ENCODE peak calls at places on chromosomes 13 and 19, in five cellular contexts. W, X, A, Z and Y are unnamed samples. For H3K4me1, the result is how much of the 10 kb centered on the place peaks cover.

GRCh38 chr19:11191934-11192333 is 5.4 kb downstream of the KANK2 start:
- DNase-seq in W (no peak), X (no peak), A (no peak), Z (no peak), Y (no peak)

GRCh38 chr13:45368571-45368970 is 27.6 kb upstream of the TPT1 start:
- DNase-seq in W (no peak), X (no peak), A (no peak), Z (no peak), Y (no peak)

GRCh38 chr19:8025321-8025720 is 19.9 kb upstream of the ELAVL1 start:
- DNase-seq in W (no peak), X (no peak), A (no peak), Z (no peak), Y (no peak)

GRCh38 chr19:14561832-14562351 is 10.0 kb downstream of the NDUFB7 start:
- DNase-seq in W (no peak), X (no peak), A (no peak), Z (no peak), Y (no peak)

GRCh38 chr13:106714271-106714670 is 146.3 kb upstream of the ARGLU1 start:
- DNase-seq in W (no peak), X (no peak), A (no peak), Z (no peak), Y (no peak)

GRCh38 chr19:13850910-13851753 is 25.8 kb upstream of the NANOS3 start:
- DNase-seq in W (no peak), X (peak), A (peak), Z (peak), Y (peak)

GRCh38 chr19:29714371-29714952 is 599 bp downstream of the C19orf12 start:
- DNase-seq in W (peak), X (no peak), A (peak), Z (no peak), Y (no peak)

GRCh38 chr19:46049597-46049996 is 8.8 kb upstream of the IGFL4 start:
- DNase-seq in W (no peak), X (no peak), A (no peak), Z (no peak), Y (no peak)

GRCh38 chr19:33344210-33344609 is 29.3 kb upstream of the CEBPG start:
- DNase-seq in W (no peak), X (no peak), A (peak), Z (no peak), Y (no peak)

GRCh38 chr19:40341601-40342482 is 6.4 kb downstream of the C19orf47 start:
- DNase-seq in W (no peak), X (no peak), A (peak), Z (peak), Y (peak)

GRCh38 chr13:97810152-97810551 is 143.3 kb upstream of the IPO5 start:
- DNase-seq in W (no peak), X (peak), A (peak), Z (no peak), Y (no peak)

GRCh38 chr19:5253403-5254110 is 87.1 kb downstream of the PTPRS start:
- DNase-seq in W (no peak), X (peak), A (peak), Z (no peak), Y (peak)

GRCh38 chr13:22198656-22199217 is 527.9 kb downstream of the FGF9 start:
- DNase-seq in W (no peak), X (no peak), A (peak), Z (no peak), Y (no peak)

GRCh38 chr13:112618501-112618900 is 30.5 kb upstream of the TUBGCP3 start:
- DNase-seq in W (no peak), X (no peak), A (no peak), Z (no peak), Y (peak)

GRCh38 chr13:76527041-76527440 is 359.2 kb downstream of the KCTD12 start:
- DNase-seq in W (no peak), X (no peak), A (no peak), Z (no peak), Y (no peak)

GRCh38 chr19:40990972-40991381 is at the start of gene CYP2B6:
- DNase-seq in W (no peak), X (no peak), A (no peak), Z (no peak), Y (no peak)

GRCh38 chr13:99311748-99312492 is 4.7 kb upstream of the GPR183 start:
- DNase-seq in W (no peak), X (peak), A (peak), Z (no peak), Y (no peak)

GRCh38 chr13:71786815-71787214 is 80.2 kb downstream of the DACH1 start:
- DNase-seq in W (no peak), X (no peak), A (no peak), Z (no peak), Y (no peak)

GRCh38 chr13:32427852-32428580 is at the start of gene N4BP2L1:
- DNase-seq in W (peak), X (peak), A (peak), Z (peak), Y (peak)

GRCh38 chr13:51004918-51005460 is 95.4 kb downstream of the RNASEH2B start:
- DNase-seq in W (no peak), X (no peak), A (no peak), Z (no peak), Y (no peak)

GRCh38 chr19:33226550-33227241 is 1.0 kb upstream of the SLC7A10 start:
- DNase-seq in W (no peak), X (no peak), A (peak), Z (no peak), Y (no peak)

GRCh38 chr13:100549316-100549715 is 39.3 kb downstream of the GGACT start:
- DNase-seq in W (no peak), X (no peak), A (no peak), Z (no peak), Y (peak)

GRCh38 chr13:111121421-111121820 is 6.3 kb downstream of the ARHGEF7 start:
- DNase-seq in W (no peak), X (no peak), A (no peak), Z (no peak), Y (no peak)

GRCh38 chr13:110471833-110472162 is 89.7 kb downstream of the RAB20 start:
- DNase-seq in W (peak), X (peak), A (peak), Z (peak), Y (peak)

GRCh38 chr19:30564551-30565011 is 192.4 kb downstream of the ZNF536 start:
- DNase-seq in W (no peak), X (no peak), A (no peak), Z (no peak), Y (no peak)

GRCh38 chr19:32743021-32743420 is 23.5 kb downstream of the TDRD12 start:
- DNase-seq in W (no peak), X (no peak), A (no peak), Z (no peak), Y (no peak)

GRCh38 chr13:50275392-50276063 is 260.3 kb downstream of the KCNRG start:
- DNase-seq in W (no peak), X (no peak), A (peak), Z (no peak), Y (no peak)

GRCh38 chr19:793775-794174 is 3.5 kb upstream of the PTBP1 start:
- DNase-seq in W (no peak), X (no peak), A (no peak), Z (no peak), Y (no peak)

GRCh38 chr19:797528-798414 is 519 bp downstream of the PTBP1 start:
- DNase-seq in W (peak), X (peak), A (peak), Z (no peak), Y (peak)

GRCh38 chr19:796692-797527 is at the start of gene PTBP1:
- DNase-seq in W (peak), X (peak), A (peak), Z (peak), Y (peak)

GRCh38 chr19:794989-795658 is 2.1 kb upstream of the PTBP1 start:
- DNase-seq in W (no peak), X (no peak), A (peak), Z (no peak), Y (no peak)

GRCh38 chr19:795691-796581 is 1.3 kb upstream of the PTBP1 start:
- DNase-seq in W (no peak), X (no peak), A (no peak), Z (no peak), Y (no peak)
- H3K27ac ChIP-seq in W (peak), X (peak), A (no peak), Z (peak), Y (peak)

GRCh38 chr19:47658431-47659383 is 49.8 kb downstream of the BICRA start:
- DNase-seq in W (no peak), X (no peak), A (no peak), Z (no peak), Y (no peak)
- H3K4me1 ChIP-seq in W (under half), X (under half), A (under half), Z (under half), Y (half or more)

GRCh38 chr19:35861640-35862160 is 5.0 kb downstream of the KIRREL2 start:
- DNase-seq in W (no peak), X (no peak), A (no peak), Z (no peak), Y (no peak)
- H3K4me3 ChIP-seq in W (no peak), X (no peak), A (no peak), Z (no peak), Y (no peak)

GRCh38 chr19:50464348-50464747 is 12.0 kb upstream of the EMC10 start:
- DNase-seq in W (no peak), X (no peak), A (no peak), Z (no peak), Y (no peak)
- H3K27ac ChIP-seq in W (no peak), X (no peak), A (no peak), Z (no peak), Y (no peak)

GRCh38 chr19:50420808-50421207 is 2.1 kb downstream of the SPIB start:
- DNase-seq in W (no peak), X (no peak), A (no peak), Z (no peak), Y (no peak)

GRCh38 chr19:50419580-50420035 is 870 bp downstream of the SPIB start:
- DNase-seq in W (peak), X (no peak), A (no peak), Z (no peak), Y (no peak)

GRCh38 chr19:50419022-50419579 is 363 bp downstream of the SPIB start:
- DNase-seq in W (no peak), X (no peak), A (no peak), Z (no peak), Y (no peak)

GRCh38 chr19:50418186-50419021 is at the start of gene SPIB:
- DNase-seq in W (peak), X (no peak), A (no peak), Z (no peak), Y (no peak)

DNA sequence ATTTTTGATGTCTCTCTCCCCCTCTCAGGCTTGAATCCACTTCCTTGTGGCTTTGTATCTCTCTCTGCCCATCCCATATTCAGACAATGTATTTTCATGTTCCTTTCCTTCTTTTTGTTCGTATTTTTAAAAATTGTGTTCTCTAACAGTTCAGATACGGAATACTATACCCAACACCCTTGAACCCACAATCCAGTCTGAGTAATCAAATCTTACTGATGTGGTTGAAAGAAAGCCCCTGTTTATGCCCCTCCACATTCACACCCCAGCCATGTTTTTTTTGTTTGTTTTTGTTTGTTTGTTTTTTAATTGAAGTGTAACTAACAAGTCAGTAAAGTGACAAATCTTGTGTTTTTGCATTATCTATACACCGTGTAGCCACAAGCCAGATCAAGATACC is 1.4 kb downstream of the SPIB start:
- DNase-seq in W (no peak), X (no peak), A (no peak), Z (no peak), Y (no peak)
- H3K4me1 ChIP-seq in W (under half), X (under half), A (under half), Z (under half), Y (under half)

DNA sequence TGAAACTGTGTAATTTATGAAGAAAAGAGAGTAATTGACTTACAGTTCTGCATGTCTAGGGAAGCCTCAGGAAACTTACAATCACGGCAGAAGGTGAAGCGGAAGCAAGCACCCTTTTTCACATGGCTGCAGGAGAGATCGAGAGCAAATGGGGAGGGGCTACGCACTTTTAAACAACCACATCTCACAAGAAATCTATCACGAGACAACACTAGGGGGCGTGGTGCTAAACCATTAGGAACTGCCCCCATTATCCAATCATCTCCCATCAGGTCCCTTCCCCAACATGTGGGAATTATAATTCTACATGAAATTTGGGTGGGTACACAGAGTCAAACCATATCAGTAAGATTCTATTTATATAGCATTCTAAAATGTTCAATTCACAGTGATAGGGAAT is 114.8 kb upstream of the TRPC4 start:
- DNase-seq in W (no peak), X (no peak), A (no peak), Z (no peak), Y (no peak)
- H3K4me3 ChIP-seq in W (no peak), X (no peak), A (no peak), Z (no peak), Y (no peak)

GRCh38 chr13:28755546-28755870 is 36.7 kb upstream of the SLC46A3 start:
- DNase-seq in W (no peak), X (no peak), A (no peak), Z (no peak), Y (no peak)
- H3K27ac ChIP-seq in W (no peak), X (no peak), A (no peak), Z (no peak), Y (no peak)

GRCh38 chr19:3672575-3672948 is 27.7 kb downstream of the PIP5K1C start:
- DNase-seq in W (no peak), X (no peak), A (no peak), Z (no peak), Y (no peak)

GRCh38 chr19:3671680-3672574 is 28.3 kb downstream of the PIP5K1C start:
- DNase-seq in W (no peak), X (no peak), A (no peak), Z (no peak), Y (no peak)

GRCh38 chr19:3673506-3674439 is 26.5 kb downstream of the PIP5K1C start:
- DNase-seq in W (no peak), X (no peak), A (no peak), Z (no peak), Y (no peak)

GRCh38 chr19:3674784-3675183 is 25.5 kb downstream of the PIP5K1C start:
- DNase-seq in W (no peak), X (no peak), A (no peak), Z (no peak), Y (no peak)

DNA sequence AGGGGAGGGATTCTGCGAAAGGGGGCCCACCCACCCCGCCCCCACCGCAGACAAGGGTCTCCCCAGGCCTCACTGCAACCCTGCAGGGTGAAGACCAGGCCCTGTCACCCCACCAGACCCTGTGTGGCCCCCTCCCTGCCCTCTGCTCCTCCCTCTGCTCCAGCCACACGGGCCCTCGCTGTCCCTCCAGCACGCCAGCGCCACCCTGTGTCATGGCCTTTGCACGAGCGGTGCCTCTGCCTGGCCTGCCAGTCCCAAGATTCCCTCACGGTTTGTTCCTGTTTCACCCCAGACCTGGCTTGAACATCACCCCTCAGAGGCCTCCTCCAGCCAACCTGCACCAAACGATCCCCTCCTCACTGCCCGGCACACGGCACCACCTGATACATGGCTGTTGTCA is 27.3 kb downstream of the PIP5K1C start:
- DNase-seq in W (no peak), X (no peak), A (no peak), Z (no peak), Y (no peak)
- H3K4me1 ChIP-seq in W (under half), X (under half), A (under half), Z (under half), Y (half or more)

DNA sequence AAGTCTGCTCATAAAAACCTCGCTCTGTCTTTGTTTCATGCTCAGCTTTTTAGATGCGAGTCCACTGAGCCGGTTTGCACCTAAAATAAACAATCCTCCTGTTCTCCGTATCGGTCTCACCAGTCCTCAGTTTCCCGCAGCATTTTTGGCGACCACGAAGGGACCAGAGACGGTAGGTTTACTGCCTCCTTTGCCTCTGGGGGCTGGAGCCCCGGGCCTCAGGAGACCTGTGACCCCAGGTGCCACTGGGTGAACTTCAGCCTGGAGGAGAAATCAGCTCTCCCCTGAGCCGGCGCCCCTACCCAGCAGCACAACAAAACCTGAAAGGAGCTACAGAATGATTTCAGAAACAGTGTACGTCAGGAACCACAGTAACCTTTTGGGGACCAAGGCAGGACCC is 8.1 kb downstream of the SIGLEC11 start:
- DNase-seq in W (no peak), X (no peak), A (no peak), Z (no peak), Y (no peak)
- H3K4me3 ChIP-seq in W (no peak), X (no peak), A (no peak), Z (no peak), Y (no peak)

DNA sequence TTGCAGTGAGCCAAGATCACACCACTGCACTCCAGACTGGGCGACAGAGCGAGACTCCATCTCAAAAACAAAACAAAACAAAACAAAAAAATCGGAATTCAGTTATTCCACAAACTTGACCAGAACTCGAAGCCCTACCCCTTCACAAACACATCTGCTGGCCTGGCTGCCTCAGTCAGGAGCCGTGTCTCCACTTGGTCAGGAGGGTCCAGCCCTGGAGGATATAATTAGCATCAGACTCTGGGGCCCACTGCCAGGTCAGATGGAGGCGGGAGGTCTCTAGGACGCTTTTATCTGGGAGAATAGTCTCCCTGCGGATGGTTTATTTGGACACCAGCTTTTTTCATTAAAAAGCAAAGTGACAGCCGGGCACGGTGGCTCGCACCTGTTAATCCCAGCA is 8.0 kb downstream of the ELL start:
- DNase-seq in W (no peak), X (peak), A (peak), Z (no peak), Y (no peak)
- H3K27ac ChIP-seq in W (peak), X (peak), A (peak), Z (peak), Y (peak)